ENCODE peak calls at places on chromosomes 6 and 20, in ten cellular contexts. H is MM.1S, G is cardiac muscle cell, Y is left ventricle myocardium inferior, R is fibroblast of pulmonary artery, I is stomach, F is HCT116, W is heart right ventricle, M is neural progenitor cell, D is psoas muscle. Q is an unnamed sample.

GRCh38 chr6:37137201-37137880 is 32.6 kb upstream of the PIM1 start:
- DNase-seq in G (peak), I (no peak), F (peak), Y (no peak), W (no peak), R (peak), D (no peak), H (no peak), M (peak), Q (peak)

GRCh38 chr6:90103056-90103793 is 193.4 kb downstream of the BACH2 start:
- DNase-seq in R (no peak), W (no peak), I (no peak), Y (no peak), D (no peak), F (no peak), H (peak), M (no peak), G (no peak), Q (no peak)

GRCh38 chr6:168452685-168453377 is 11.8 kb downstream of the SMOC2 start:
- DNase-seq in G (no peak), D (no peak), I (peak), R (peak), M (no peak), H (no peak), Y (peak), F (no peak), W (peak), Q (no peak)

GRCh38 chr20:47223896-47224295 is 132.6 kb downstream of the ZMYND8 start:
- DNase-seq in Y (no peak), H (no peak), M (no peak), F (no peak), W (no peak), G (no peak), I (no peak), R (no peak), D (no peak), Q (no peak)

GRCh38 chr6:29696147-29697129 is 15.5 kb upstream of the ZFP57 start:
- DNase-seq in H (peak), D (no peak), W (no peak), M (peak), R (peak), Y (no peak), F (no peak), I (no peak), G (peak), Q (no peak)

GRCh38 chr6:157264701-157265100 is 58.6 kb downstream of the TMEM242 start:
- DNase-seq in R (no peak), G (no peak), F (no peak), Y (no peak), H (no peak), D (no peak), W (no peak), I (peak), M (no peak), Q (no peak)

GRCh38 chr6:71072508-71072907 is 115.6 kb upstream of the B3GAT2 start:
- DNase-seq in H (no peak), I (no peak), F (no peak), W (no peak), M (peak), G (no peak), D (no peak), Y (no peak), R (peak), Q (no peak)

GRCh38 chr6:21808045-21808470 is 214.5 kb downstream of the SOX4 start:
- DNase-seq in I (no peak), G (no peak), R (peak), H (no peak), W (no peak), D (no peak), Y (peak), F (no peak), M (no peak), Q (peak)

GRCh38 chr20:41086402-41087324 is 50.7 kb upstream of the PLCG1 start:
- DNase-seq in D (no peak), I (no peak), M (no peak), H (no peak), G (no peak), W (no peak), F (no peak), Y (no peak), R (no peak), Q (no peak)

GRCh38 chr20:22320245-22320915 is 264.0 kb downstream of the FOXA2 start:
- DNase-seq in F (no peak), W (no peak), D (no peak), M (no peak), Y (no peak), I (no peak), G (no peak), R (no peak), H (no peak), Q (no peak)

GRCh38 chr6:121826156-121826810 is 390.8 kb downstream of the GJA1 start:
- DNase-seq in I (no peak), W (no peak), D (no peak), G (no peak), R (peak), H (no peak), M (no peak), Y (no peak), F (peak), Q (peak)

GRCh38 chr6:21033575-21034026 is 499.3 kb downstream of the CDKAL1 start:
- DNase-seq in Y (peak), M (no peak), R (peak), D (peak), W (no peak), H (no peak), I (no peak), G (no peak), F (no peak), Q (peak)

GRCh38 chr20:1323830-1324597 is 4.9 kb downstream of the SDCBP2 start:
- DNase-seq in M (no peak), H (no peak), F (no peak), W (no peak), Y (no peak), D (no peak), I (no peak), G (no peak), R (no peak), Q (no peak)

GRCh38 chr20:6558361-6558760 is 209.1 kb upstream of the BMP2 start:
- DNase-seq in W (no peak), Y (no peak), R (no peak), F (no peak), G (no peak), H (no peak), I (no peak), D (no peak), M (peak), Q (no peak)

GRCh38 chr6:139722540-139722939 is 348.1 kb upstream of the CITED2 start:
- DNase-seq in W (no peak), F (no peak), Y (no peak), G (no peak), R (no peak), I (no peak), M (no peak), D (no peak), H (no peak), Q (no peak)

GRCh38 chr6:93266418-93266817 is 152.9 kb downstream of the EPHA7 start:
- DNase-seq in D (no peak), F (no peak), R (no peak), Y (no peak), H (no peak), M (no peak), G (no peak), W (no peak), I (no peak), Q (no peak)

GRCh38 chr6:68740828-68741500 is 105.9 kb downstream of the ADGRB3 start:
- DNase-seq in M (no peak), I (no peak), Y (no peak), W (no peak), F (no peak), G (peak), H (no peak), R (no peak), D (no peak), Q (no peak)

GRCh38 chr6:93136111-93136510 is 283.2 kb downstream of the EPHA7 start:
- DNase-seq in G (no peak), I (no peak), D (no peak), Y (no peak), R (no peak), H (no peak), W (no peak), F (no peak), M (peak), Q (no peak)

GRCh38 chr6:7004581-7005297 is 103.0 kb upstream of the RREB1 start:
- DNase-seq in R (peak), M (no peak), I (no peak), G (no peak), H (no peak), Y (no peak), D (no peak), F (no peak), W (no peak), Q (no peak)

GRCh38 chr20:22578221-22579118 is 5.9 kb downstream of the FOXA2 start:
- DNase-seq in G (peak), W (no peak), F (no peak), D (no peak), H (no peak), I (peak), Y (no peak), M (peak), R (no peak), Q (no peak)

GRCh38 chr6:10962673-10963072 is 75.8 kb downstream of the SYCP2L start:
- DNase-seq in D (no peak), Y (no peak), I (no peak), R (peak), F (no peak), M (no peak), H (peak), W (no peak), G (no peak), Q (no peak)

GRCh38 chr6:121858976-121859375 is 423.5 kb downstream of the GJA1 start:
- DNase-seq in M (no peak), R (no peak), Y (no peak), D (no peak), I (no peak), F (no peak), G (no peak), H (no peak), W (no peak), Q (no peak)

GRCh38 chr20:33731693-33732165 is at the start of gene ZNF341:
- DNase-seq in H (peak), Y (peak), F (peak), M (peak), I (peak), D (peak), R (peak), G (peak), W (peak), Q (peak)

GRCh38 chr6:98295776-98296175 is 538.6 kb upstream of the POU3F2 start:
- DNase-seq in Y (no peak), W (no peak), F (no peak), D (no peak), H (no peak), R (no peak), G (peak), M (peak), I (no peak), Q (no peak)

GRCh38 chr6:90610671-90611542 is 24.0 kb upstream of the MAP3K7 start:
- DNase-seq in F (no peak), Y (peak), W (peak), R (peak), H (peak), M (peak), G (peak), D (peak), I (no peak), Q (peak)

GRCh38 chr6:103122766-103123601 is 1729.5 kb downstream of the GRIK2 start:
- DNase-seq in W (no peak), I (peak), G (peak), F (peak), M (peak), D (no peak), H (peak), Y (no peak), R (peak), Q (peak)

GRCh38 chr20:46118481-46119020 is 437 bp downstream of the CD40 start:
- DNase-seq in D (peak), G (no peak), M (peak), R (no peak), H (peak), I (peak), F (no peak), W (peak), Y (peak), Q (no peak)

GRCh38 chr20:37102571-37102970 is 6.8 kb upstream of the RBL1 start:
- DNase-seq in G (no peak), W (no peak), R (no peak), F (no peak), I (no peak), M (no peak), Y (no peak), D (no peak), H (no peak), Q (no peak)

GRCh38 chr20:22686097-22686496 is 101.7 kb upstream of the FOXA2 start:
- DNase-seq in D (peak), Y (peak), R (peak), M (peak), I (peak), G (peak), W (peak), H (peak), F (peak), Q (peak)

GRCh38 chr20:63099426-63100267 is 92.9 kb upstream of the BHLHE23 start:
- DNase-seq in H (no peak), Y (peak), W (peak), R (no peak), I (no peak), D (peak), M (no peak), G (no peak), F (no peak), Q (no peak)

GRCh38 chr20:63317601-63318291 is 24.8 kb downstream of the COL20A1 start:
- DNase-seq in W (no peak), R (no peak), Y (no peak), H (no peak), I (no peak), F (no peak), G (no peak), M (no peak), D (peak), Q (no peak)

GRCh38 chr20:51752343-51752951 is 15.7 kb downstream of the ATP9A start:
- DNase-seq in Y (no peak), G (no peak), M (no peak), W (no peak), F (no peak), I (no peak), H (no peak), D (no peak), R (peak), Q (peak)

GRCh38 chr20:62816879-62817873 is at the start of gene COL9A3:
- DNase-seq in I (no peak), R (no peak), W (no peak), G (peak), Y (no peak), H (no peak), M (peak), F (no peak), D (no peak), Q (no peak)

GRCh38 chr6:167705211-167705750 is 121.4 kb upstream of the AFDN start:
- DNase-seq in W (no peak), H (no peak), Y (no peak), D (no peak), G (no peak), I (no peak), M (no peak), R (no peak), F (no peak), Q (no peak)

GRCh38 chr6:14932485-14933178 is 313.2 kb upstream of the JARID2 start:
- DNase-seq in W (no peak), Y (no peak), G (peak), D (no peak), R (no peak), I (no peak), H (no peak), M (peak), F (no peak), Q (no peak)

GRCh38 chr20:22663528-22664025 is 79.2 kb upstream of the FOXA2 start:
- DNase-seq in I (no peak), W (no peak), G (no peak), F (no peak), R (no peak), Y (no peak), D (no peak), M (no peak), H (no peak), Q (no peak)

GRCh38 chr6:53673138-53673801 is 7.7 kb upstream of the KLHL31 start:
- DNase-seq in G (no peak), D (no peak), R (peak), F (peak), M (no peak), H (no peak), W (no peak), Y (no peak), I (no peak), Q (peak)

DNA sequence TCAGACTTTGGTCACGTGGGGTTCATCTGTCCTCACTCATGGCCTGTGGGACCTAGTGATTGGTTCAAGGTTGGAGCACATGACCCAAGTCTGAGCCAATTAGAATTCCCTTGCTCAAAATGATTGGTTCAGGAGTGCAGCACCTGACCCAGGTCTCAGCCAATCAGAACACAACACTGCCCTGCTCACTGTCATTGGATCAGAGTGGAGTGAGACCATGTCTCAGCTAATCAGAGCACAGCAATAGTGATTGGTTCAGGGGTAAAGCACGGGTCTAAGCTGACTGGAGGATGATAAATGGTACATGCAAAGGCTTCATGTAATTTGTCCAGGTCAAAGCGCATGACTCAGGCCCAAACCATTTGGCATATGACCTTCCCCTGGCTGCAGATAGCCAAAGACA is 102.2 kb downstream of the PREX1 start:
- DNase-seq in W (no peak), H (no peak), Y (no peak), F (peak), G (no peak), D (no peak), M (no peak), R (peak), I (no peak), Q (peak)
- H3K4me3 ChIP-seq in W (no peak), H (no peak), Y (no peak), F (no peak), G (no peak), D (no peak), M (no peak), R (no peak), I (no peak), Q (no peak)

GRCh38 chr20:58377017-58377416 is 12.0 kb upstream of the VAPB start:
- DNase-seq in W (no peak), F (no peak), M (no peak), R (no peak), D (no peak), I (no peak), Y (no peak), H (no peak), G (no peak), Q (no peak)

GRCh38 chr20:58372836-58373235 is 16.2 kb upstream of the VAPB start:
- DNase-seq in G (no peak), W (no peak), M (peak), R (no peak), F (no peak), D (no peak), I (no peak), H (no peak), Y (no peak), Q (no peak)

GRCh38 chr20:58374906-58375760 is 13.9 kb upstream of the VAPB start:
- DNase-seq in M (peak), D (no peak), R (peak), I (no peak), F (no peak), W (no peak), H (no peak), G (peak), Y (no peak), Q (no peak)

GRCh38 chr20:58375796-58376195 is 13.2 kb upstream of the VAPB start:
- DNase-seq in M (peak), W (no peak), R (no peak), G (no peak), Y (no peak), F (no peak), I (no peak), D (no peak), H (no peak), Q (no peak)

GRCh38 chr20:58374027-58374850 is 14.8 kb upstream of the VAPB start:
- DNase-seq in Y (no peak), I (no peak), D (no peak), M (peak), H (no peak), R (no peak), G (no peak), F (no peak), W (no peak), Q (no peak)
- H3K4me3 ChIP-seq in Y (no peak), I (no peak), D (no peak), M (no peak), H (no peak), R (no peak), G (no peak), F (no peak), W (no peak), Q (no peak)

DNA sequence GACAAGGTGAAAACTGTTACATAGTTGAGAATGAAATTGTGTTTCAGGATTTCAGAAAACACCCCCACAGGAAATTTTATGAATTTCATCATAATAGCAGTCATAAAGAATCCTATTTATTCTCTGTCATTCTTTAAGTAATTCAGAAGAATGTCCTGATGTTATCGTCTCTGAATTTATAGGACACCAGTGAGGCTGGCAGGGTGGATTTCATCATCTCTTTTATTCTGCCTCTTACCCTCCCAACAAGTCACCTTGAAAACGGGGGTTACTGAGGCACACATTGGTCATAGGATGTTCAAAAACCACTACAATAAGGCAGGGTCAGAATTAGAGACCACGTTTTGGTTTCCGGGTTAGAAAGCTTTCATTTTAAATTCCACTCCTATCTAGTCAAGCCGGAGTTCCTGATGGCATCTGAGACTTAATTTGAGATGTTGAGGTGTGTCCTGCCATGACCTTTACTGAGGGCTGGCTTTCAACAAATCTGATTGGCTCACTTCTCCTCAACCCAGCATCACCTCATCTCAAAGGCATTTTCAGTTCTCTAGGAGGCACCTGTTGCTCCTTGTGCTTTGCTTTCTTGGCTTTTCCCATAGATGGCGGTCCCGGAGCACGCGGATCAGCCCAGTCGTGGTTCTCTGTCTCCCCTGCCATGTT is 230.6 kb upstream of the SUPT3H start:
- DNase-seq in F (no peak), M (no peak), H (no peak), D (no peak), I (no peak), W (no peak), R (peak), Y (no peak), G (no peak), Q (no peak)
- H3K4me3 ChIP-seq in F (no peak), M (no peak), H (no peak), D (no peak), I (no peak), W (no peak), R (no peak), Y (no peak), G (no peak), Q (no peak)

DNA sequence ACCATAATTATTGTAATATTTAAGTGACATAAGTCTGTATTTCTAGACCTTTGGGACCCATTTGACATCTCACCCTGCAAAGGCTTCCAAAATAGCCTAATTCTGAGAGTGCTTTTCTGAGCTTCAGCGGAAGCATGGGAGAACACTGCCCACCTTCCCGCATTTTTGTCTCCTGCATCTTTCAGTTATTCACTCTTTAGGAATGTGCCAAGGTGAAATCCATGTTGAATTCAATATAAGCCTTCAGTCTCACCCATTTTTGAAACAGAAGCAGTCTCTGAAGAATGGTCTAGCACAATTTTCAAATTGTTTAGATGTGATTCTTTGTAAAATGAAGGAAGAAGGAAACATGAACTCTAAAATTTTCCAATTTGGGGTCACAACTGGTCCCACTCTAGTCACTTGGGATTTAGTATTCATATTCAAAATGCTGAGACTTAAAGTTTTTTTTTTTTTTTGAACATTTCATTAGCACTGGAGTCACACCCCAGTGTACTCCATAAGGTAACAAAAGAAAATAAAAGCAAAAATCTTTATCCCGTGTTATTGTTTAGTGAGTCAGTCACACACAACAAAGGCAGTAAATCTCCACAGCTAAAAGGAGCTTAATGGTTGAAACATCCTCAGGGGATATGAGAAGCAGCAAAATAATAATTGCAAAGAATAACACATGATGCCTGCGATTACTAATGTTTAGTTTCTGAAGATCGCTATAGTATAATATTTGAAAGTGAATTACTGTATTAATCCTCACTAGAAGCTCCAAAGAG is 479.9 kb upstream of the BTBD3 start:
- DNase-seq in H (no peak), Y (no peak), M (no peak), I (no peak), F (no peak), W (no peak), G (no peak), R (no peak), D (no peak), Q (no peak)
- H3K4me3 ChIP-seq in H (no peak), Y (no peak), M (no peak), I (no peak), F (no peak), W (no peak), G (no peak), R (no peak), D (no peak), Q (no peak)